ENCODE peak calls at places on chromosomes 13 and 19, in six cellular contexts. Z is A549, W is GM12878, J is K562, Y is HepG2, K is endothelial cell of umbilical vein. M is an unnamed sample.

GRCh38 chr13:46647514-46648065 is 94.6 kb downstream of the LRCH1 start:
- DNase-seq in Z (no peak), K (no peak), W (no peak), Y (no peak), J (no peak), M (peak; percentile 36)

GRCh38 chr13:29935309-29935981 is 85.0 kb upstream of the UBL3 start:
- DNase-seq in Y (no peak), J (no peak), Z (no peak), W (peak; percentile 74), K (no peak), M (peak; percentile 49)

GRCh38 chr13:108987488-108987887 is 358.1 kb downstream of the MYO16 start:
- DNase-seq in W (no peak), K (no peak), Y (no peak), J (no peak), Z (no peak), M (no peak)

GRCh38 chr19:10510301-10510802 is 6.9 kb downstream of the S1PR5 start:
- DNase-seq in W (no peak), Y (peak; percentile 25), K (no peak), J (peak; percentile 59), Z (no peak), M (peak; percentile 67)

GRCh38 chr19:55641376-55642152 is 762 bp downstream of the ZNF580 start:
- DNase-seq in W (no peak), K (no peak), Z (peak; percentile 63), J (no peak), Y (no peak), M (peak; percentile 50)

GRCh38 chr19:35907377-35907745 is 734 bp downstream of the TYROBP start:
- DNase-seq in K (no peak), Z (no peak), Y (no peak), J (no peak), W (no peak), M (no peak)

GRCh38 chr19:5999693-6000092 is 21.8 kb upstream of the RANBP3 start:
- DNase-seq in K (no peak), J (no peak), Z (no peak), W (no peak), Y (no peak), M (no peak)

GRCh38 chr13:89029062-89029461 is 1357.9 kb downstream of the SLITRK5 start:
- DNase-seq in Z (no peak), Y (no peak), W (no peak), J (no peak), K (no peak), M (no peak)

GRCh38 chr13:30376426-30377311 is 45.6 kb upstream of the UBE2L5 start:
- DNase-seq in Z (no peak), J (no peak), K (no peak), W (peak; percentile 49), Y (no peak), M (peak; percentile 86)

GRCh38 chr13:23739597-23739996 is 149.6 kb downstream of the MIPEP start:
- DNase-seq in Y (no peak), W (no peak), Z (no peak), K (no peak), J (no peak), M (no peak)

GRCh38 chr19:32346901-32347300 is 1.5 kb downstream of the ZNF507 start:
- DNase-seq in K (no peak), Z (no peak), W (no peak), J (no peak), Y (no peak), M (no peak)

GRCh38 chr13:42280537-42280936 is 8.6 kb downstream of the AKAP11 start:
- DNase-seq in Y (no peak), K (no peak), Z (no peak), W (no peak), J (no peak), M (no peak)

GRCh38 chr19:45601524-45602522 is at the start of gene GPR4:
- DNase-seq in Z (no peak), K (no peak), W (no peak), Y (no peak), J (peak; percentile 47), M (no peak)

GRCh38 chr13:34611678-34612077 is 330.4 kb upstream of the NBEA start:
- DNase-seq in K (no peak), Y (no peak), Z (no peak), W (no peak), J (no peak), M (no peak)

GRCh38 chr13:94598281-94598680 is 2.3 kb upstream of the TGDS start:
- DNase-seq in Y (no peak), Z (no peak), K (no peak), J (no peak), W (no peak), M (no peak)

GRCh38 chr13:94590744-94591143 is 5.2 kb downstream of the TGDS start:
- DNase-seq in J (no peak), Y (no peak), W (no peak), K (no peak), Z (no peak), M (no peak)

GRCh38 chr13:94595943-94596574 is at the start of gene TGDS:
- DNase-seq in Y (peak; percentile 87), K (peak; percentile 85), J (peak; percentile 95), Z (peak; percentile 92), W (peak; percentile 79), M (peak; percentile 97)

GRCh38 chr13:94596575-94596971 is 621 bp upstream of the TGDS start:
- DNase-seq in K (no peak), W (no peak), Y (no peak), Z (no peak), J (no peak), M (no peak)

GRCh38 chr13:94595006-94595942 is 678 bp downstream of the TGDS start:
- DNase-seq in Y (no peak), W (no peak), K (peak; percentile 49), J (peak; percentile 30), Z (no peak), M (peak; percentile 56)
- TF ChIP-seq MAX in Y (no peak), W (no peak), K (no peak), J (no peak), Z (no peak), M (peak; percentile 16)

GRCh38 chr13:113297370-113297871 is 382 bp downstream of the LAMP1 start:
- DNase-seq in Z (no peak), K (peak; percentile 28), J (peak; percentile 40), Y (no peak), W (no peak), M (peak; percentile 72)
- TF ChIP-seq POLR2A in Z (no peak), K (no peak), J (no peak), Y (no peak), W (peak; percentile 12), M (no peak)

GRCh38 chr13:84400711-84401110 is 518.4 kb upstream of the SLITRK1 start:
- DNase-seq in W (no peak), K (no peak), Y (no peak), J (no peak), Z (no peak), M (no peak)

GRCh38 chr13:84405286-84405685 is 523.0 kb upstream of the SLITRK1 start:
- DNase-seq in Y (no peak), W (no peak), J (no peak), Z (no peak), K (no peak), M (no peak)

GRCh38 chr13:84393981-84394625 is 511.8 kb upstream of the SLITRK1 start:
- DNase-seq in K (no peak), J (no peak), Z (no peak), W (no peak), Y (no peak), M (no peak)

GRCh38 chr13:84399320-84400085 is 517.2 kb upstream of the SLITRK1 start:
- DNase-seq in K (no peak), W (no peak), Y (peak; percentile 30), Z (peak; percentile 7), J (no peak), M (peak; percentile 15)
- TF ChIP-seq MYC in K (no peak), W (no peak), Y (no peak), Z (no peak), J (no peak), M (no peak)

DNA sequence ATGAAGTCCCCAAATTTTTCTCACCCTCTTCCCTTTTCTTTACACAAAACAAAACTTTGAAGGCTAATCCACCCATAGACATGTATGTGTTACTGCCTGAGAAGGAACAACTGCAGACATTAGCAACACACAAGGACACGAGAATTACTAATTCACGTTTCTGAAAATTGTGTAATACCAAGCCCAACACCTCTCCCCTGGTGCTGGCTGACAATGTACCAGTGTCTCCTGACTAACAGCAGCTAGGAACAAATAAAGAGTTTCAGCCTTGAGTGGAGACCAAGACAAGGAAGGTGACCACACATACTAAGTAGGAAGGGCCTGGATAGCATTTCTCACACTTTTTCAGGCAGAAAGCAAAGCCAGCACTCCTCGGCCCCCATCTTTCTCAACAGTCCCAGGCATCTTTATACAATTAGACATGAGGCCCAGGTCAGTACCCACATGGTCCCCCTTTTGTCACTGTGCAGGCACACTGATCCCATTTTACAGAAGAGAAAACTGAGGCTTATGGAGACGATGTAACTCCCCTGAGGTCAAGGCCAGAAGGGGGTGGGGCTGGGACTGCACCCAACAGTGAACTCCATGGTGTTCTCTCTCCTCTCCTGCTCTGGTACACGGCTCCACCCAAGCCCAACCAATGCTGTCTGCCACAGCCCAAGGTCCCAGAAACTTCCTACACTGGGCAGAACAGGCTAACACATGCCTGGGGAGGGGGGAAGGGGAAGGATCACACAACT is 8.7 kb downstream of the BRD4 start:
- DNase-seq in Z (no peak), Y (peak; percentile 59), K (no peak), J (peak; percentile 28), W (no peak), M (peak; percentile 52)
- TF ChIP-seq MAX in Z (no peak), Y (no peak), K (no peak), J (no peak), W (no peak), M (no peak)

GRCh38 chr13:102793583-102794355 is 5.0 kb downstream of the POGLUT2 start:
- DNase-seq in Y (no peak), W (no peak), K (no peak), J (no peak), Z (no peak), M (no peak)

GRCh38 chr13:102798653-102799543 is at the start of the genes BIVM and POGLUT2:
- DNase-seq in J (peak; percentile 92), K (peak; percentile 91), W (peak; percentile 67), Y (peak; percentile 89), Z (peak; percentile 90), M (peak; percentile 96)

GRCh38 chr13:102800145-102801041 is 1.5 kb downstream of the BIVM start:
- DNase-seq in W (no peak), K (peak; percentile 79), Z (peak; percentile 76), Y (peak; percentile 66), J (peak; percentile 83), M (peak; percentile 92)

GRCh38 chr13:102799544-102800144 is 725 bp downstream of the BIVM start:
- DNase-seq in J (peak; percentile 28), Z (peak; percentile 25), K (no peak), Y (no peak), W (no peak), M (no peak)
- TF ChIP-seq POLR2A in J (no peak), Z (no peak), K (no peak), Y (no peak), W (no peak), M (no peak)

GRCh38 chr19:48940902-48941301 is 7.4 kb downstream of the DHDH start:
- DNase-seq in K (no peak), W (no peak), J (no peak), Z (no peak), Y (no peak), M (no peak)
- TF ChIP-seq MYC in K (no peak), W (no peak), J (no peak), Z (no peak), Y (no peak), M (no peak)